ENCODE peak calls at places on chromosomes 16 and 17, in five cellular contexts. I is transverse colon, X is SK-N-SH, F is stomach, Z is suprapubic skin. V is an unnamed sample.

GRCh38 chr17:6170349-6170748 is 100.2 kb downstream of the WSCD1 start:
- DNase-seq in X (no peak), F (no peak), I (no peak), Z (no peak), V (no peak)

GRCh38 chr17:77143306-77143705 is 2.5 kb downstream of the SEC14L1 start:
- DNase-seq in I (no peak), X (no peak), F (no peak), Z (no peak), V (no peak)

GRCh38 chr17:29591737-29592624 is 951 bp upstream of the ANKRD13B start:
- DNase-seq in I (peak; percentile 93), F (peak; percentile 89), Z (peak; percentile 91), X (peak; percentile 96), V (peak; percentile 83)

GRCh38 chr17:71764507-71764906 is 356.3 kb upstream of the SOX9 start:
- DNase-seq in X (peak; percentile 24), I (peak; percentile 24), Z (no peak), F (no peak), V (no peak)

GRCh38 chr16:57106767-57107166 is 14.4 kb downstream of the CPNE2 start:
- DNase-seq in Z (no peak), F (no peak), I (no peak), X (peak; percentile 65), V (no peak)

GRCh38 chr17:9403207-9403606 is 172.4 kb downstream of the STX8 start:
- DNase-seq in F (no peak), I (no peak), Z (no peak), X (no peak), V (no peak)

GRCh38 chr17:37239690-37240344 is 136.0 kb upstream of the C17orf78 start:
- DNase-seq in X (peak; percentile 33), I (no peak), Z (no peak), F (no peak), V (no peak)

GRCh38 chr16:85129846-85130706 is 17.8 kb upstream of the CIBAR2 start:
- DNase-seq in I (no peak), X (no peak), F (no peak), Z (no peak), V (no peak)

GRCh38 chr17:75720656-75721462 is at the start of gene ITGB4:
- DNase-seq in I (peak; percentile 91), Z (peak; percentile 70), X (peak; percentile 88), F (peak; percentile 91), V (peak; percentile 87)

GRCh38 chr17:39699818-39700147 is at the start of gene ERBB2:
- DNase-seq in F (peak; percentile 80), X (no peak), I (peak; percentile 88), Z (no peak), V (peak; percentile 86)

GRCh38 chr16:89685916-89686315 is 573 bp upstream of the CDK10 start:
- DNase-seq in X (no peak), Z (no peak), I (no peak), F (no peak), V (no peak)

GRCh38 chr17:49381033-49381432 is 19.0 kb upstream of the ZNF652 start:
- DNase-seq in I (no peak), F (no peak), X (no peak), Z (no peak), V (no peak)

GRCh38 chr17:81471804-81472456 is 40.7 kb downstream of the ACTG1 start:
- DNase-seq in X (peak; percentile 97), F (no peak), Z (peak; percentile 91), I (peak; percentile 62), V (peak; percentile 42)

GRCh38 chr17:12422632-12423031 is 243.1 kb upstream of the MYOCD start:
- DNase-seq in X (no peak), F (peak; percentile 73), Z (no peak), I (peak; percentile 50), V (peak; percentile 58)

GRCh38 chr17:27898096-27898495 is 4.9 kb upstream of the LYRM9 start:
- DNase-seq in I (no peak), X (no peak), Z (no peak), F (no peak), V (no peak)

GRCh38 chr17:19763416-19763815 is 15.3 kb upstream of the ALDH3A1 start:
- DNase-seq in I (no peak), F (no peak), Z (peak; percentile 18), X (no peak), V (no peak)

GRCh38 chr17:58516644-58517377 is 2.4 kb upstream of the MTMR4 start:
- DNase-seq in Z (no peak), F (no peak), I (peak; percentile 69), X (no peak), V (no peak)

GRCh38 chr16:67995423-67995822 is 3.9 kb downstream of the DPEP2 start:
- DNase-seq in F (no peak), X (no peak), I (no peak), Z (no peak), V (no peak)

GRCh38 chr16:11535494-11535893 is 51.2 kb downstream of the LITAF start:
- DNase-seq in F (no peak), I (peak; percentile 34), X (no peak), Z (no peak), V (peak; percentile 57)

GRCh38 chr16:50467943-50468748 is 80.0 kb upstream of the NKD1 start:
- DNase-seq in Z (peak; percentile 49), F (peak; percentile 87), I (peak; percentile 11), X (peak; percentile 94), V (no peak)

GRCh38 chr17:75913537-75914210 is 9.0 kb upstream of the MRPL38 start:
- DNase-seq in I (no peak), Z (no peak), X (no peak), F (no peak), V (no peak)

GRCh38 chr17:46869296-46869695 is 17.9 kb downstream of the WNT9B start:
- DNase-seq in X (peak; percentile 53), Z (no peak), I (no peak), F (no peak), V (no peak)

GRCh38 chr16:78163772-78164391 is 64.4 kb downstream of the WWOX start:
- DNase-seq in I (no peak), Z (no peak), F (no peak), X (no peak), V (no peak)

GRCh38 chr17:3512512-3513171 is 36.8 kb downstream of the ASPA start:
- DNase-seq in Z (peak; percentile 82), F (peak; percentile 49), I (peak; percentile 37), X (no peak), V (no peak)

GRCh38 chr17:30316736-30317135 is 17.1 kb downstream of the TMIGD1 start:
- DNase-seq in F (no peak), X (no peak), I (peak; percentile 23), Z (no peak), V (no peak)

GRCh38 chr17:32523017-32523680 is 36.4 kb downstream of the CDK5R1 start:
- DNase-seq in X (no peak), F (no peak), Z (no peak), I (peak; percentile 21), V (no peak)

GRCh38 chr17:33927732-33928133 is 327.4 kb upstream of the CCL2 start:
- DNase-seq in X (peak; percentile 39), F (no peak), I (no peak), Z (no peak), V (no peak)

GRCh38 chr17:20225162-20226115 is 216.3 kb downstream of the SPECC1 start:
- DNase-seq in Z (no peak), F (no peak), I (no peak), X (peak; percentile 14), V (no peak)

GRCh38 chr16:68265078-68265925 is 976 bp downstream of the SLC7A6 start:
- DNase-seq in Z (peak; percentile 83), X (peak; percentile 56), F (peak; percentile 70), I (peak; percentile 76), V (peak; percentile 71)

GRCh38 chr16:66516172-66516807 is 33.6 kb downstream of the TK2 start:
- DNase-seq in F (no peak), I (no peak), X (no peak), Z (no peak), V (no peak)

GRCh38 chr17:75752405-75753192 is 12.4 kb downstream of the GALK1 start:
- DNase-seq in F (no peak), Z (no peak), I (no peak), X (no peak), V (no peak)

GRCh38 chr17:65868881-65869280 is 307.4 kb upstream of the AXIN2 start:
- DNase-seq in X (no peak), F (no peak), Z (no peak), I (no peak), V (no peak)

DNA sequence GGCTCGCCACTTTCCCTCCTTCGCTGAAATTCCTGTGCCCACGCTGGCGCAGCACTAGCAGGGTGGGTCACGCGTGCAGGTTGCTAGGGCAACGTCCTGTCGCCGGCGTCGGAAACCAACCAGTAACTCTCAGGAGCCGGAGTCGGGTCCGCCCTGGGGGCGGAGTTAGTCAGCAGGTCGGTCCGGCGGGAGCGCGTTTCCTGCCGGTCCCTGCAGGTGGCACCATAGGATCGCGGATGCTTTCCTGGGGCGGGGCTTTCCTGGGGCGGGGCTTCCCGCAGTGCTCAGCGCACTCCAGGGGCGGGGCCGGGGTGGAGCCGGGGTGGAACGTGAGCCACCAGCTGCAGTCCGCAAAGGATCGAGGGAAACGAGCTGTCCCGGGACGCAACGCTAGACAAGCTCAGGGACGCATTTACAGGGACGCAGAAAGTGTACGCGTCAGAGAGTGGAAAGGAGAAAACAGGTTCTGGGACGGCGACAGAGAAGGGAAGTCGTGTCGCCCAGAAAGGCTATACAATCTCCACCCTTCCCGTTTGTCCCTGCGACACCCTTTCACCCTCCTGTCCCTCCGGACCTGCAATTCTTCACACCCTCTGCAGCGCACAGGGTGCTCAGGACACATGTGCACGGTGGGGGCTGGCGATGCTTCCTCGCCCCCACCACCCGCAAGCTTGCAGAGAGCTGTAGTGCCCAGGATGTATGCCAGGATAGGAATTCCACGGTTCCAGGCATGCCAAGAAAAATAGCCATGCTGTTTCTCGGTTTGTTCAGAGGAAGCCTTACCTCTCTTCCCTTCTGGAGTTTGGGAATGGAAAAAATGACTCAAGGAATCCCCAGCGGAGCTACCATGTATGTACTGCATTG is 12.3 kb downstream of the COPZ2 start:
- DNase-seq in F (peak; percentile 98), I (peak; percentile 98), Z (peak; percentile 99), X (peak; percentile 97), V (peak; percentile 97)
- TF ChIP-seq POLR2AphosphoS5 in F (peak; percentile 56), I (peak; percentile 77), Z (no peak), X (peak; percentile 63), V (peak; percentile 75)

GRCh38 chr17:42695500-42695899 is 13.2 kb downstream of the CNTNAP1 start:
- DNase-seq in Z (no peak), F (no peak), X (peak; percentile 15), I (no peak), V (no peak)
- TF ChIP-seq POLR2AphosphoS5 in Z (no peak), F (no peak), X (no peak), I (no peak), V (no peak)

GRCh38 chr17:7841622-7842379 is 7.8 kb downstream of the KDM6B start:
- DNase-seq in X (peak; percentile 94), F (peak; percentile 91), Z (peak; percentile 96), I (peak; percentile 92), V (peak; percentile 83)
- TF ChIP-seq POLR2AphosphoS5 in X (no peak), F (peak; percentile 72), Z (no peak), I (peak; percentile 49), V (peak; percentile 68)

DNA sequence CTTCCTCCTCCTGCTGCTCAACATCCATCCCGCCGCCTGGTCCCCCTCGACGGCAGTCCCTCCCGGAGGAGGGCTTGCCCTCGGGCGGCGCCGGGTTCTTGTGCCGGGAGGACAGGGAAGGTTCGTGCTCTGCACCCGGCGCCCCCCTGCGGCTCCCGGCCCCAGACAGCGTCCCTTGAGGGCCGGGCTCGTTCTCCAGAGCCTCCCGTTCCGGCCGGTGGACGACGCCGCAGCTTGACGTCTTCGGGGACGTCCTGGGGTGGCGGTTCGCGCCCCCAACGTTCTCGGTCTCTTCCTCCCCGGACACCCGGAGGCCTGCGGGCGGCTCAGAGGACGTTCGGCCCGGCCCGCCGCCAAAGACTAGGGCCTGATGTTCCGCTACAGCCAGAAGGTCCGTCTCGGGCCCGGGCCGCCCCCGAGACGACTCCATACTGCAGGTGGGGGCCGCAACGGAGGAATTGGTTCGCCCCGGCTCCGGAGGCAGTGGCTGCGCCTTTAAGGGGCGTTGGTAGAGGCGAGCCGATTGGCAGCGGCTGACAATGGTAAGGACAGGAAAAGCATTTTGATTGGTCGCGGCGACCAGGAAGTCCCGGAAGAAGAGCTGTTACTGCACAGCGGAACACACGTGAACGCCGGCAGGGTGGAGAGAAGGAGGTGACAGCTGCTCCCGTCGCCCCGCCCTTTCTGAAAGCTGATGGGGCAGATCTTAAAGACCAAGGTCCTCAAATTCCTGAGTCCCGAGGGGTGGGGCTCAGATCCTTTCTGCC is at the start of gene BORCS6:
- DNase-seq in X (peak; percentile 86), Z (peak; percentile 99), F (peak; percentile 97), I (peak; percentile 98), V (peak; percentile 99)
- TF ChIP-seq POLR2AphosphoS5 in X (peak; percentile 18), Z (no peak), F (peak; percentile 89), I (peak; percentile 91), V (peak; percentile 98)